ENCODE peak calls at places on chromosomes 7 and 10, in four cellular contexts. One of them, this sample, is unnamed.

GRCh38 chr10:47379901-47380300 is 4.2 kb downstream of the ZNF488 start:
- DNase-seq in EH: no peak
- DNase-seq in NCI-H1092 treated with DMSO at 0.1 percent for 48 hours: no peak
- DNase-seq in activated CD4-positive, alpha-beta T cell treated with anti-CD3 and anti-CD28 coated beads for 1 hour: no peak
- DNase-seq in this sample: no peak

GRCh38 chr7:102889836-102890235 is 23.0 kb upstream of the LRRC17 start:
- DNase-seq in EH: no peak
- DNase-seq in NCI-H1092 treated with DMSO at 0.1 percent for 48 hours: no peak
- DNase-seq in activated CD4-positive, alpha-beta T cell treated with anti-CD3 and anti-CD28 coated beads for 1 hour: no peak
- DNase-seq in this sample: no peak

GRCh38 chr10:4586756-4587155 is 239.3 kb upstream of the AKR1E2 start:
- DNase-seq in EH: peak; percentile 51
- DNase-seq in NCI-H1092 treated with DMSO at 0.1 percent for 48 hours: no peak
- DNase-seq in activated CD4-positive, alpha-beta T cell treated with anti-CD3 and anti-CD28 coated beads for 1 hour: no peak
- DNase-seq in this sample: no peak

GRCh38 chr7:27185708-27186449 is 847 bp upstream of the HOXA11 start:
- DNase-seq in EH: peak; percentile 54
- DNase-seq in NCI-H1092 treated with DMSO at 0.1 percent for 48 hours: no peak
- DNase-seq in activated CD4-positive, alpha-beta T cell treated with anti-CD3 and anti-CD28 coated beads for 1 hour: peak; percentile 4
- DNase-seq in this sample: peak; percentile 20

GRCh38 chr7:81624021-81624630 is 145.7 kb downstream of the HGF start:
- DNase-seq in EH: peak; percentile 52
- DNase-seq in NCI-H1092 treated with DMSO at 0.1 percent for 48 hours: no peak
- DNase-seq in activated CD4-positive, alpha-beta T cell treated with anti-CD3 and anti-CD28 coated beads for 1 hour: no peak
- DNase-seq in this sample: no peak

GRCh38 chr7:79982151-79982770 is 152.4 kb upstream of the GNAI1 start:
- DNase-seq in EH: peak; percentile 74
- DNase-seq in NCI-H1092 treated with DMSO at 0.1 percent for 48 hours: no peak
- DNase-seq in activated CD4-positive, alpha-beta T cell treated with anti-CD3 and anti-CD28 coated beads for 1 hour: no peak
- DNase-seq in this sample: no peak

GRCh38 chr10:125102216-125102615 is 58.1 kb downstream of the CTBP2 start:
- DNase-seq in EH: peak; percentile 81
- DNase-seq in NCI-H1092 treated with DMSO at 0.1 percent for 48 hours: no peak
- DNase-seq in activated CD4-positive, alpha-beta T cell treated with anti-CD3 and anti-CD28 coated beads for 1 hour: no peak
- DNase-seq in this sample: no peak

GRCh38 chr10:69483988-69484387 is 32.7 kb downstream of the TSPAN15 start:
- DNase-seq in EH: peak; percentile 36
- DNase-seq in NCI-H1092 treated with DMSO at 0.1 percent for 48 hours: no peak
- DNase-seq in activated CD4-positive, alpha-beta T cell treated with anti-CD3 and anti-CD28 coated beads for 1 hour: no peak
- DNase-seq in this sample: no peak

GRCh38 chr7:119724041-119724792 is 548.8 kb upstream of the KCND2 start:
- DNase-seq in EH: no peak
- DNase-seq in NCI-H1092 treated with DMSO at 0.1 percent for 48 hours: no peak
- DNase-seq in activated CD4-positive, alpha-beta T cell treated with anti-CD3 and anti-CD28 coated beads for 1 hour: no peak
- DNase-seq in this sample: no peak

GRCh38 chr7:101890666-101891065 is 73.2 kb downstream of the CUX1 start:
- DNase-seq in EH: no peak
- DNase-seq in NCI-H1092 treated with DMSO at 0.1 percent for 48 hours: no peak
- DNase-seq in activated CD4-positive, alpha-beta T cell treated with anti-CD3 and anti-CD28 coated beads for 1 hour: no peak
- DNase-seq in this sample: no peak

GRCh38 chr10:110758898-110759297 is 112.8 kb upstream of the PDCD4 start:
- DNase-seq in EH: peak; percentile 67
- DNase-seq in NCI-H1092 treated with DMSO at 0.1 percent for 48 hours: no peak
- DNase-seq in activated CD4-positive, alpha-beta T cell treated with anti-CD3 and anti-CD28 coated beads for 1 hour: no peak
- DNase-seq in this sample: no peak

GRCh38 chr7:30522163-30522562 is 17.5 kb upstream of the GGCT start:
- DNase-seq in EH: no peak
- DNase-seq in NCI-H1092 treated with DMSO at 0.1 percent for 48 hours: no peak
- DNase-seq in activated CD4-positive, alpha-beta T cell treated with anti-CD3 and anti-CD28 coated beads for 1 hour: no peak
- DNase-seq in this sample: no peak

GRCh38 chr7:27339478-27339877 is 96.9 kb downstream of the EVX1 start:
- DNase-seq in EH: no peak
- DNase-seq in NCI-H1092 treated with DMSO at 0.1 percent for 48 hours: no peak
- DNase-seq in activated CD4-positive, alpha-beta T cell treated with anti-CD3 and anti-CD28 coated beads for 1 hour: no peak
- DNase-seq in this sample: no peak

GRCh38 chr10:131492211-131492610 is 180.7 kb upstream of the TCERG1L start:
- DNase-seq in EH: no peak
- DNase-seq in NCI-H1092 treated with DMSO at 0.1 percent for 48 hours: no peak
- DNase-seq in activated CD4-positive, alpha-beta T cell treated with anti-CD3 and anti-CD28 coated beads for 1 hour: no peak
- DNase-seq in this sample: no peak

GRCh38 chr10:122560279-122560804 is at the start of gene DMBT1:
- DNase-seq in EH: no peak
- DNase-seq in NCI-H1092 treated with DMSO at 0.1 percent for 48 hours: no peak
- DNase-seq in activated CD4-positive, alpha-beta T cell treated with anti-CD3 and anti-CD28 coated beads for 1 hour: no peak
- DNase-seq in this sample: no peak

GRCh38 chr10:103836273-103836672 is 19.1 kb downstream of the SH3PXD2A start:
- DNase-seq in EH: no peak
- DNase-seq in NCI-H1092 treated with DMSO at 0.1 percent for 48 hours: no peak
- DNase-seq in activated CD4-positive, alpha-beta T cell treated with anti-CD3 and anti-CD28 coated beads for 1 hour: no peak
- DNase-seq in this sample: no peak

GRCh38 chr7:154767821-154768415 is 235.0 kb downstream of the PAXIP1 start:
- DNase-seq in EH: no peak
- DNase-seq in NCI-H1092 treated with DMSO at 0.1 percent for 48 hours: no peak
- DNase-seq in activated CD4-positive, alpha-beta T cell treated with anti-CD3 and anti-CD28 coated beads for 1 hour: no peak
- DNase-seq in this sample: no peak

GRCh38 chr7:7768977-7769376 is 50.6 kb upstream of the RPA3 start:
- DNase-seq in EH: no peak
- DNase-seq in NCI-H1092 treated with DMSO at 0.1 percent for 48 hours: no peak
- DNase-seq in activated CD4-positive, alpha-beta T cell treated with anti-CD3 and anti-CD28 coated beads for 1 hour: no peak
- DNase-seq in this sample: no peak

GRCh38 chr10:116210588-116211346 is 62.2 kb downstream of the GFRA1 start:
- DNase-seq in EH: peak; percentile 67
- DNase-seq in NCI-H1092 treated with DMSO at 0.1 percent for 48 hours: no peak
- DNase-seq in activated CD4-positive, alpha-beta T cell treated with anti-CD3 and anti-CD28 coated beads for 1 hour: no peak
- DNase-seq in this sample: no peak

GRCh38 chr7:93981480-93981874 is 22.7 kb downstream of the BET1 start:
- DNase-seq in EH: peak; percentile 30
- DNase-seq in NCI-H1092 treated with DMSO at 0.1 percent for 48 hours: no peak
- DNase-seq in activated CD4-positive, alpha-beta T cell treated with anti-CD3 and anti-CD28 coated beads for 1 hour: no peak
- DNase-seq in this sample: no peak

GRCh38 chr7:17672774-17673173 is 267.5 kb downstream of the SNX13 start:
- DNase-seq in EH: no peak
- DNase-seq in NCI-H1092 treated with DMSO at 0.1 percent for 48 hours: no peak
- DNase-seq in activated CD4-positive, alpha-beta T cell treated with anti-CD3 and anti-CD28 coated beads for 1 hour: no peak
- DNase-seq in this sample: no peak

GRCh38 chr7:149496642-149497391 is 792 bp downstream of the ZNF746 start:
- DNase-seq in EH: peak; percentile 53
- DNase-seq in NCI-H1092 treated with DMSO at 0.1 percent for 48 hours: peak; percentile 24
- DNase-seq in activated CD4-positive, alpha-beta T cell treated with anti-CD3 and anti-CD28 coated beads for 1 hour: peak; percentile 33
- DNase-seq in this sample: peak; percentile 53

GRCh38 chr7:16083931-16084330 is 337.4 kb downstream of the CRPPA start:
- DNase-seq in EH: no peak
- DNase-seq in NCI-H1092 treated with DMSO at 0.1 percent for 48 hours: peak; percentile 24
- DNase-seq in activated CD4-positive, alpha-beta T cell treated with anti-CD3 and anti-CD28 coated beads for 1 hour: no peak
- DNase-seq in this sample: no peak

GRCh38 chr7:129462445-129462844 is 28.2 kb downstream of the STRIP2 start:
- DNase-seq in EH: no peak
- DNase-seq in NCI-H1092 treated with DMSO at 0.1 percent for 48 hours: no peak
- DNase-seq in activated CD4-positive, alpha-beta T cell treated with anti-CD3 and anti-CD28 coated beads for 1 hour: no peak
- DNase-seq in this sample: no peak

GRCh38 chr7:34991938-34992840 is 45.1 kb downstream of the DPY19L1 start:
- DNase-seq in EH: peak; percentile 57
- DNase-seq in NCI-H1092 treated with DMSO at 0.1 percent for 48 hours: no peak
- DNase-seq in activated CD4-positive, alpha-beta T cell treated with anti-CD3 and anti-CD28 coated beads for 1 hour: no peak
- DNase-seq in this sample: no peak

GRCh38 chr7:33872870-33873269 is 32.5 kb upstream of the BMPER start:
- DNase-seq in EH: no peak
- DNase-seq in NCI-H1092 treated with DMSO at 0.1 percent for 48 hours: no peak
- DNase-seq in activated CD4-positive, alpha-beta T cell treated with anti-CD3 and anti-CD28 coated beads for 1 hour: no peak
- DNase-seq in this sample: no peak

GRCh38 chr10:89555688-89556445 is 20.5 kb upstream of the SLC16A12 start:
- DNase-seq in EH: peak; percentile 17
- DNase-seq in NCI-H1092 treated with DMSO at 0.1 percent for 48 hours: no peak
- DNase-seq in activated CD4-positive, alpha-beta T cell treated with anti-CD3 and anti-CD28 coated beads for 1 hour: no peak
- DNase-seq in this sample: no peak

This sample was measured in activated B cell treated with CpG ODN at 0.5 μM for 24 hours.